ENCODE peak calls at places on chromosomes 7 and 10, in four cellular contexts. P, J, I and B are unnamed samples.

GRCh38 chr7:66330961-66331360 is 125.8 kb downstream of the TPST1 start:
- DNase-seq in P (no peak), I (no peak), J (no peak), B (no peak)

GRCh38 chr7:32500922-32501341 is 5.6 kb downstream of the AVL9 start:
- DNase-seq in J (no peak), P (no peak), I (no peak), B (no peak)

GRCh38 chr10:34641913-34642558 is 173.1 kb downstream of the PARD3 start:
- DNase-seq in I (no peak), J (peak), P (no peak), B (no peak)

GRCh38 chr7:13240349-13240748 is 552.9 kb downstream of the ARL4A start:
- DNase-seq in P (no peak), I (no peak), J (no peak), B (peak)

GRCh38 chr7:28999839-29000238 is 41.7 kb upstream of the TRIL start:
- DNase-seq in I (no peak), P (no peak), J (no peak), B (no peak)

GRCh38 chr10:129099486-129099885 is 367.6 kb upstream of the MGMT start:
- DNase-seq in I (no peak), J (no peak), P (no peak), B (no peak)

GRCh38 chr10:11147723-11148122 is 130.1 kb downstream of the CELF2 start:
- DNase-seq in I (no peak), J (no peak), P (no peak), B (no peak)

GRCh38 chr10:129568562-129569344 is 101.7 kb downstream of the MGMT start:
- DNase-seq in J (no peak), P (no peak), I (no peak), B (no peak)

GRCh38 chr10:111392910-111393309 is 316.1 kb downstream of the ADRA2A start:
- DNase-seq in J (no peak), P (no peak), I (no peak), B (no peak)

GRCh38 chr7:101911011-101911799 is 93.8 kb downstream of the CUX1 start:
- DNase-seq in I (no peak), J (no peak), P (no peak), B (no peak)

GRCh38 chr7:73606801-73607691 is 17.3 kb downstream of the MLXIPL start:
- DNase-seq in J (peak), I (peak), P (peak), B (peak)

GRCh38 chr7:45456747-45457146 is 117.4 kb upstream of the ADCY1 start:
- DNase-seq in P (no peak), J (no peak), I (no peak), B (no peak)

GRCh38 chr10:96229568-96230030 is 41.8 kb downstream of the BLNK start:
- DNase-seq in J (peak), P (peak), I (peak), B (peak)

GRCh38 chr10:95415631-95416031 is 124.8 kb upstream of the PDLIM1 start:
- DNase-seq in P (no peak), I (no peak), J (no peak), B (no peak)

GRCh38 chr10:60042262-60042661 is 135.9 kb upstream of the CCDC6 start:
- DNase-seq in J (no peak), P (no peak), I (no peak), B (no peak)

GRCh38 chr10:19702215-19702614 is 114.0 kb upstream of the PLXDC2 start:
- DNase-seq in I (no peak), P (no peak), J (no peak), B (no peak)

GRCh38 chr7:155257482-155258232 is 40.0 kb upstream of the INSIG1 start:
- DNase-seq in J (no peak), I (no peak), P (no peak), B (no peak)

GRCh38 chr7:138008588-138009349 is 6.9 kb upstream of the CREB3L2 start:
- DNase-seq in I (peak), J (peak), P (peak), B (peak)

GRCh38 chr7:138006106-138006505 is 4.2 kb upstream of the CREB3L2 start:
- DNase-seq in J (no peak), I (no peak), P (no peak), B (no peak)

GRCh38 chr7:138009350-138009653 is 7.4 kb upstream of the CREB3L2 start:
- DNase-seq in I (no peak), J (no peak), P (no peak), B (no peak)

GRCh38 chr7:138004936-138005335 is 3.0 kb upstream of the CREB3L2 start:
- DNase-seq in P (no peak), J (no peak), I (no peak), B (no peak)

DNA sequence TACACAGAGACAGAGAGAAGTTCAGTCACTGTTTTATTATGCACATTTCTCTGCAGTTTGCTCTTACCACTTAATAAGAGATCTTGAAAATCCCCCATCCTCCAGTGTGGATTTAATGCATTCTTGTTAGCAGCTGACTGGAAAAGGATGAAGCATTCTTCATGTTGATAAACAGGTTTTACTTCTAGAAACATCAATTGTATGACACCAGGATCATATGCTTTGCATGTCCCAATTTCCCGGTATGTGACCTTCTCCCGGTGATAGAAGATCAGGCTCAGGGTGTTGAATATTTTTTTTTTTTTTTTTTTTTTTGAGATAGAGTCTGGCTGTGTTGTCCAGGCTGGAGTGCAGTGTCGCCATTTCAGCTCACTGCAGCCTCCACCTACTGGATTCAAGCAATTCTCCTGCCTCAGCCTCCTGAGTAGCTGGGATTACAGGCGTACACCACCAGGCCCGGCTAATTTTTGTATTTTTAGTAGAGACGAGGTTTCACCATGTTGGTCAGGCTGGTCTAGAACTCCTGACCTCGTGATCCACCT is 6.2 kb upstream of the CREB3L2 start:
- DNase-seq in J (no peak), P (no peak), I (no peak), B (no peak)
- TF ChIP-seq RNF2 in J (no peak), P (no peak), I (no peak), B (no peak)

DNA sequence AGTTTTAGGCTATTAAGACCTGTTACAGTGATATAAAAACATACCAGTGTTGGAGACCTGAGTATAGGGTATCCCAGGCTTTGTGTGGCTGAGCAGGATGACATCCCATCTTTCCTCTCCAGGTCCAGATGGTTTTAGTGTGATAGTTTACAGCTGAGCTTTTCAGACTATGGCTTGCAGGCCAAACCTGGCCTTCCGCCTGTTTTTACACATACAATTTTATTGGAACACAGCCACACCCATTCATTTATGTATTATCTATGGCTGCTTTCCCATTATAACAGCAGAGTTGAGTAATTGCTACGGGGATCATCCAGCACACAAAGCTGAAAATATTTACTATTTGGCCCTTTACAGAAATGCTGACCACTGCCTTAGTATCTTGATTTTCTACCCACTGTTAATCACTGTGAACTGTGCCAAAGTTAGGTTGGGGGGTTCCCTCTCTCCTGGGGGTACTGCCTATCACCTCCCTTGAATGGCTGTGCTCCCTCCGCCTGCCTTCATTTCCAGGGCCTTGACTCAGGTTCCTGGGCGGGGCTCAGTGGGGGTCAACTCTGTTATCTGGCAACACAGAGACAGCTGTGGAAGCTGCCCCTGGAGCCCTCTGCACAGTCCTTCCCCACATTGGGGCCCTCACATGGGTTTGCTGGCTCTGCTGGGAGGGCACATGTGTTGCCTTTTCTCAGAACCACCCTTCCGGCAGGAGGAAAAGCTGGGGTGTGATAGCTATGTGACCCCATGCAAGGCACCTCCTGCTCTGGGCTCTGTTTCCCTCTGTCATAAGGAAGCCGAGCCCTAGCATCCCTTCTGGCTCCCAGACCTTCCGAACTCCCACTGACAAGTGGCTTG is 40.3 kb upstream of the SH2D4B start:
- DNase-seq in P (peak), I (no peak), J (no peak), B (no peak)
- TF ChIP-seq MAFK in P (peak), I (no peak), J (no peak), B (no peak)

DNA sequence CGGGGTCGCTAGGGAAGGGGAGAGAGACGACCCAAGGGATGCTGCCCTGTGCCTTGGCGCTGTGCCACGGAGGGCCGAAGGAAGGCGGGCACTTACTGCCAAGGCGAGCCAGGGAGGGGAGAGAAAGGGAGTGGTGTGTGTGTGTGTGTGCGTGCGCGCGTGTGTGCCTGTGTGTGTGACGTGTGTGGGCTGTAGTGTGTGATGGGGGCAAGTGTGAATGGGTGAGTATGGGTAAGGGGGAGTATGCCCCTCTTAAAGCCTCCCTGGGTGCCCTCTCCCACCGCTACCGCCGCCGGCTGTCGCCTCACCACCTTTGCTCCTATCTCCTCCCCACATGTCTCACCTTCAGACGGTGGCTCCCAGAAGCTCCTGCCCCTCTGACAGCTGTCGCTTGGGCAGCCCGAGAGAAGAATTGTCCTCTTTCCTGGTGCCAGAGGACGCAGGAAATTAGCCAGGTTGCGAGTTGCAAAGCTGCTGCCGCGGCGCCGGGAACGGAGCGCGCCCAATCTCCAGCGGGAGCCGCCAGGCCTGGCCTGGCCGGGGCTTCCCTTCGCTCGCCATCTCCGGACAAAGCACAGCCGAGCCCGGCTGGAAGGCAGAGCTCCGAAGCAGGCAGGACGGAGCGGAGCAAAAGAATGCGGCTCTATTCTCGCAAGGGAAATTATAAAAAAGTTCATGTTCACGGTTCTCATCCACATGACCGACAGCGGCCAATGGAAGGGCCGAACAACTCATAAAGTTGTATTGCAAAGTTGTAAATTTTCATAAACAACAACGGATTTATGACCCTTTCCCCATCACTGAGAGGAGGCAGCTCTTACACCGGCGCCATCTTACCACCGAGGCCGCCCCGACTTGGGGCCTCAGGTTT is at the start of gene HOXA3:
- DNase-seq in J (peak), I (no peak), P (no peak), B (no peak)
- TF ChIP-seq USF2 in J (no peak), I (no peak), P (no peak), B (no peak)

GRCh38 chr7:117176311-117176710 is 146.5 kb downstream of the WNT2 start:
- DNase-seq in J (no peak), I (no peak), P (no peak), B (no peak)

GRCh38 chr7:117172283-117172682 is 150.6 kb downstream of the WNT2 start:
- DNase-seq in P (no peak), I (no peak), J (no peak), B (no peak)

GRCh38 chr7:117169907-117170306 is 153.0 kb downstream of the WNT2 start:
- DNase-seq in P (no peak), J (no peak), I (no peak), B (peak)

GRCh38 chr7:117173001-117173400 is 149.9 kb downstream of the WNT2 start:
- DNase-seq in P (no peak), I (no peak), J (no peak), B (no peak)

GRCh38 chr7:117171106-117171505 is 151.8 kb downstream of the WNT2 start:
- DNase-seq in J (no peak), I (peak), P (no peak), B (no peak)
- TF ChIP-seq RNF2 in J (no peak), I (no peak), P (no peak), B (no peak)

GRCh38 chr7:2036786-2037185 is 196.0 kb downstream of the MAD1L1 start:
- DNase-seq in P (no peak), I (no peak), J (no peak), B (no peak)

GRCh38 chr7:2037805-2038635 is 194.7 kb downstream of the MAD1L1 start:
- DNase-seq in I (no peak), J (no peak), P (no peak), B (no peak)

GRCh38 chr7:2034291-2035201 is 198.2 kb downstream of the MAD1L1 start:
- DNase-seq in J (no peak), I (peak), P (no peak), B (no peak)

GRCh38 chr7:2038876-2039728 is 193.6 kb downstream of the MAD1L1 start:
- DNase-seq in J (no peak), P (no peak), I (no peak), B (no peak)

GRCh38 chr7:2037301-2037804 is 195.4 kb downstream of the MAD1L1 start:
- DNase-seq in J (no peak), P (no peak), I (no peak), B (no peak)
- TF ChIP-seq MAFK in J (no peak), P (no peak), I (no peak), B (no peak)

DNA sequence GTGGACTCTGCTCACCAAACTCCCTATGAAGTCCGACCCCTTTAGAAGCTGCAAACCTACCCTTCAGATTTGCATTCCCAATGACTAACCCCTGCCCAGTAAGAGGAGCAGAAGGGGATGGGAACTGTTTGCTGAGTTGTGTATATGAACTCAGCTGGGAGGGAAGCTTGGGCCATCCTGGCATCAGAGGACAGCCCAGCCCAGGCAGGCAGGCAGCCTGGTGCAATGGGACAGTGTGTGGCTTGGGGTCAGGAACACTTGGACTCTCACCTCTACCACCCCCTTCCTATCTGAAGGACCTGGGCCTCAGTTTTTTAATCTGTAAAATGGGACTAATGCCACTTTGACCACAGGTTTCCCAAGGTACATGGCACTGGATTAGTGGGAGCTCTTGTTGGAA is 147.4 kb upstream of the GPR26 start:
- DNase-seq in I (no peak), J (no peak), P (no peak), B (no peak)
- TF ChIP-seq USF2 in I (no peak), J (no peak), P (no peak), B (no peak)